ENCODE peak calls at places on chromosomes 1 and 21, in ten cellular contexts. L, T, Z, B, J, H, G, W, C and V are unnamed samples.
A peak's percentile ranks its signal among the peaks of the same experiment; 100 is the strongest.

GRCh38 chr1:55635856-55636255 is 420.7 kb upstream of the USP24 start:
- DNase-seq in L (no peak), T (no peak), Z (peak; percentile 12), B (peak; percentile 11), J (no peak), H (no peak), G (no peak), W (no peak), C (peak; percentile 47), V (no peak)

GRCh38 chr1:41240806-41241747 is 1.0 kb downstream of the SCMH1 start:
- DNase-seq in L (peak; percentile 71), T (peak; percentile 44), Z (peak; percentile 45), B (peak; percentile 29), J (no peak), H (peak; percentile 62), G (peak; percentile 54), W (peak; percentile 83), C (peak; percentile 22), V (peak; percentile 76)

GRCh38 chr1:24186993-24187790 is at the start of gene IFNLR1:
- DNase-seq in L (peak; percentile 86), T (peak; percentile 75), Z (no peak), B (peak; percentile 38), J (no peak), H (peak; percentile 42), G (peak; percentile 50), W (no peak), C (no peak), V (peak; percentile 89)

GRCh38 chr1:31583995-31584868 is 7.9 kb downstream of the TINAGL1 start:
- DNase-seq in L (peak; percentile 81), T (no peak), Z (no peak), B (peak; percentile 95), J (peak; percentile 66), H (peak; percentile 61), G (peak; percentile 89), W (no peak), C (peak; percentile 81), V (peak; percentile 76)

GRCh38 chr1:67484492-67484891 is 54.3 kb upstream of the SERBP1 start:
- DNase-seq in L (no peak), T (no peak), Z (no peak), B (peak; percentile 12), J (no peak), H (no peak), G (no peak), W (no peak), C (peak; percentile 25), V (no peak)

GRCh38 chr1:196063307-196063706 is 544.9 kb downstream of the KCNT2 start:
- DNase-seq in L (no peak), T (no peak), Z (peak; percentile 3), B (no peak), J (no peak), H (no peak), G (no peak), W (no peak), C (peak; percentile 28), V (no peak)

GRCh38 chr1:240559781-240560180 is 52.2 kb downstream of the GREM2 start:
- DNase-seq in L (no peak), T (no peak), Z (no peak), B (no peak), J (peak; percentile 14), H (no peak), G (no peak), W (peak; percentile 12), C (peak; percentile 46), V (no peak)

GRCh38 chr21:46252840-46253239 is 24.3 kb upstream of the LSS start:
- DNase-seq in L (no peak), T (no peak), Z (no peak), B (no peak), J (no peak), H (no peak), G (no peak), W (no peak), C (no peak), V (no peak)

GRCh38 chr21:43762303-43763128 is 13.6 kb downstream of the CSTB start:
- DNase-seq in L (no peak), T (no peak), Z (no peak), B (no peak), J (no peak), H (no peak), G (no peak), W (no peak), C (no peak), V (no peak)

GRCh38 chr1:63835075-63835633 is 61.3 kb downstream of the ROR1 start:
- DNase-seq in L (no peak), T (no peak), Z (no peak), B (no peak), J (no peak), H (no peak), G (no peak), W (no peak), C (no peak), V (no peak)

GRCh38 chr1:192887426-192887825 is 78.6 kb downstream of the RGS2 start:
- DNase-seq in L (no peak), T (no peak), Z (no peak), B (no peak), J (no peak), H (no peak), G (no peak), W (no peak), C (no peak), V (no peak)

GRCh38 chr1:173295391-173295790 is 88.3 kb upstream of the TNFSF4 start:
- DNase-seq in L (no peak), T (no peak), Z (no peak), B (no peak), J (no peak), H (peak; percentile 38), G (no peak), W (no peak), C (peak; percentile 6), V (no peak)

GRCh38 chr1:175118375-175118774 is 50.7 kb downstream of the TNN start:
- DNase-seq in L (no peak), T (no peak), Z (no peak), B (no peak), J (no peak), H (no peak), G (no peak), W (no peak), C (no peak), V (no peak)

GRCh38 chr21:39660191-39660590 is 47.5 kb downstream of the B3GALT5 start:
- DNase-seq in L (no peak), T (no peak), Z (peak; percentile 64), B (peak; percentile 54), J (peak; percentile 49), H (peak; percentile 82), G (peak; percentile 35), W (no peak), C (peak; percentile 28), V (peak; percentile 48)

GRCh38 chr1:16375521-16376359 is 8.7 kb downstream of the SZRD1 start:
- DNase-seq in L (no peak), T (no peak), Z (peak; percentile 65), B (no peak), J (peak; percentile 78), H (peak; percentile 82), G (no peak), W (no peak), C (peak; percentile 90), V (no peak)

GRCh38 chr21:45200596-45201296 is 86.9 kb downstream of the POFUT2 start:
- DNase-seq in L (no peak), T (no peak), Z (no peak), B (no peak), J (no peak), H (no peak), G (no peak), W (no peak), C (no peak), V (no peak)

GRCh38 chr1:78492376-78492950 is 1.7 kb downstream of the PTGFR start:
- DNase-seq in L (no peak), T (no peak), Z (no peak), B (no peak), J (no peak), H (no peak), G (no peak), W (peak; percentile 26), C (no peak), V (peak; percentile 12)
- H3K4me3 ChIP-seq in L (no peak overlapping the region), T (no peak overlapping the region), Z (peak overlapping the region; percentile 84), B (no peak overlapping the region), J (no peak overlapping the region), H (peak overlapping the region; percentile 98), G (peak overlapping the region; percentile 60), W (no peak overlapping the region), C (no peak overlapping the region), V (no peak overlapping the region)

DNA sequence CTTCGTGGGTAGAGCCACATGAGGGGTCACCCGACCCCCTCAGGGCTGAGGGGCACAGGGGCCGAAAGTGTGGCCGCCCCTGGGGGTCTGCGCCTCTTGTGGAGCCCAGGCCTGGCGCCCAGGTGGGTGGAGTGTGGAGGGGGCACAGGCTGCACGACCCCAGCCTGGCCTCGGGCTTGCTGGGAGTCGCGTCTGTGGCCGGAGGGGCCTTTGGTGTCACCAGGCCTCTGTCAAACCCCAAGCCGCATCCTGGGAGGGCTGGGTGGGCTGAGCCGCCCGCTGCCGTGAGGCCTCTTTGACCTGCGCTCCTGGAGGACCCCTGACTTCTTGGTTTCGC is 60.7 kb downstream of the FAAP20 start:
- DNase-seq in L (no peak), T (no peak), Z (no peak), B (no peak), J (no peak), H (no peak), G (peak; percentile 19), W (no peak), C (no peak), V (no peak)
- H3K4me3 ChIP-seq in L (no peak overlapping the region), T (peak overlapping the region; percentile 77), Z (peak overlapping the region; percentile 49), B (peak overlapping the region; percentile 46), J (peak overlapping the region; percentile 53), H (peak overlapping the region; percentile 66), G (peak overlapping the region; percentile 67), W (no peak overlapping the region), C (peak overlapping the region; percentile 49), V (no peak overlapping the region)

GRCh38 chr1:156198831-156199349 is 5.0 kb downstream of the SLC25A44 start:
- DNase-seq in L (no peak), T (no peak), Z (no peak), B (no peak), J (no peak), H (no peak), G (no peak), W (no peak), C (no peak), V (peak; percentile 18)
- H3K4me3 ChIP-seq in L (no peak overlapping the region), T (no peak overlapping the region), Z (no peak overlapping the region), B (no peak overlapping the region), J (no peak overlapping the region), H (no peak overlapping the region), G (no peak overlapping the region), W (no peak overlapping the region), C (no peak overlapping the region), V (no peak overlapping the region)

GRCh38 chr1:6466023-6466422 is at the start of gene TNFRSF25:
- DNase-seq in L (no peak), T (peak; percentile 72), Z (no peak), B (no peak), J (no peak), H (no peak), G (no peak), W (no peak), C (no peak), V (no peak)
- H3K4me3 ChIP-seq in L (no peak within 1 kb of the TSS), T (peak within 1 kb of the TSS; percentile 79), Z (no peak within 1 kb of the TSS), B (no peak within 1 kb of the TSS), J (no peak within 1 kb of the TSS), H (no peak within 1 kb of the TSS), G (peak within 1 kb of the TSS; percentile 14), W (no peak within 1 kb of the TSS), C (no peak within 1 kb of the TSS), V (no peak within 1 kb of the TSS)

DNA sequence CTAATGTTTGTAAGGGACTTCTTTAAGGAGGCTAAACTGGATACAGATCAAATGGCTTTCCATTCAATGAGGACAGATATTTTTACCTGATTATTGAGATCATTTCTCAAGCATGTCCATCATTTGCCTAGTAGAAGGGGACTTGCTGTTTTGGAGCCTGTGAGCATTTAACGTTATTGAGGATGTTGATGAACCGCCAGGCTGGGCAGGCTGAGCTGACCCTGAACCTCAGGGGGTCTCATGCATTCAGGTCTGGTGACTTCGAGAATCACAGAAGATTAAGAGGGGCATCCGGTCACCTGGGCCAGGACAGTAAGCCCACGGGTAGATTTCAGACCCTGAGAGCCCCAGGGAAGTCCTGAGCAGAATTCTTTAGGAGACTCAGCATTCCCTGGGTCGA is 63.1 kb downstream of the BACE2 start:
- DNase-seq in L (no peak), T (no peak), Z (no peak), B (no peak), J (no peak), H (no peak), G (no peak), W (no peak), C (no peak), V (no peak)
- H3K4me3 ChIP-seq in L (no peak overlapping the region), T (no peak overlapping the region), Z (no peak overlapping the region), B (no peak overlapping the region), J (no peak overlapping the region), H (no peak overlapping the region), G (no peak overlapping the region), W (no peak overlapping the region), C (no peak overlapping the region), V (no peak overlapping the region)